ENCODE peak calls at places on chromosomes 13 and 19, in nine cellular contexts. K is ureter; I is HAP-1; S is small intestine; Y is CD4-positive, alpha-beta T cell; D is astrocyte of the cerebellum; R is mucosa of gallbladder; X is amygdala; W is hypothalamus. M is an unnamed sample.

GRCh38 chr19:33639034-33639681 is 17.4 kb downstream of the CHST8 start:
- DNase-seq in K (no peak), I (no peak), S (no peak), Y (no peak), D (no peak), R (no peak), X (no peak), W (no peak), M (no peak)

GRCh38 chr13:104683789-104684188 is 1617.6 kb upstream of the SLC10A2 start:
- DNase-seq in K (no peak), I (no peak), S (no peak), Y (no peak), D (no peak), R (no peak), X (no peak), W (no peak), M (no peak)

GRCh38 chr13:73608157-73608516 is 526.1 kb downstream of the KLF12 start:
- DNase-seq in K (no peak), I (no peak), S (no peak), Y (no peak), D (no peak), R (no peak), X (no peak), W (no peak), M (no peak)

GRCh38 chr19:37961198-37961597 is 54.2 kb downstream of the SIPA1L3 start:
- DNase-seq in K (no peak), I (no peak), S (no peak), Y (no peak), D (no peak), R (no peak), X (no peak), W (no peak), M (no peak)

GRCh38 chr19:16442386-16443276 is 29.1 kb downstream of the EPS15L1 start:
- DNase-seq in K (no peak), I (peak), S (peak), Y (no peak), D (no peak), R (no peak), X (no peak), W (no peak), M (no peak)

GRCh38 chr19:16889429-16889882 is 657 bp downstream of the F2RL3 start:
- DNase-seq in K (no peak), I (no peak), S (no peak), Y (no peak), D (no peak), R (no peak), X (no peak), W (no peak), M (no peak)

GRCh38 chr19:48090281-48090802 is 20.3 kb downstream of the PLA2G4C start:
- DNase-seq in K (no peak), I (no peak), S (peak), Y (no peak), D (no peak), R (no peak), X (no peak), W (no peak), M (no peak)

GRCh38 chr13:95185851-95186250 is 115.4 kb downstream of the ABCC4 start:
- DNase-seq in K (no peak), I (no peak), S (peak), Y (peak), D (no peak), R (no peak), X (no peak), W (no peak), M (no peak)

GRCh38 chr19:566403-566802 is 6.0 kb upstream of the BSG start:
- DNase-seq in K (no peak), I (no peak), S (no peak), Y (no peak), D (no peak), R (peak), X (no peak), W (no peak), M (no peak)

GRCh38 chr19:54574527-54575056 is 1.0 kb downstream of the LILRA2 start:
- DNase-seq in K (no peak), I (no peak), S (no peak), Y (no peak), D (no peak), R (no peak), X (no peak), W (no peak), M (no peak)